ENCODE peak calls at places on chromosome 4, in eight cellular contexts. Q is pancreas, F is right cardiac atrium, P is H1, A is uterus, X is upper lobe of right lung, O is heart right ventricle, N is tibial artery. I is an unnamed sample.

GRCh38 chr4:125705681-125706080 is 390.9 kb downstream of the FAT4 start:
- DNase-seq in Q (no peak), F (no peak), P (no peak), A (no peak), X (no peak), O (no peak), N (no peak), I (no peak)

GRCh38 chr4:88964450-88964849 is 92.5 kb downstream of the FAM13A start:
- DNase-seq in Q (no peak), F (no peak), P (no peak), A (no peak), X (no peak), O (no peak), N (no peak), I (no peak)

GRCh38 chr4:125317526-125317880 is 2.7 kb downstream of the FAT4 start:
- DNase-seq in Q (no peak), F (peak; percentile 73), P (no peak), A (peak; percentile 43), X (no peak), O (peak; percentile 43), N (peak; percentile 48), I (no peak)

GRCh38 chr4:38332699-38333098 is 331.3 kb upstream of the KLF3 start:
- DNase-seq in Q (no peak), F (no peak), P (no peak), A (no peak), X (no peak), O (no peak), N (no peak), I (no peak)

GRCh38 chr4:78694457-78694787 is 81.7 kb upstream of the BMP2K start:
- DNase-seq in Q (no peak), F (no peak), P (no peak), A (no peak), X (no peak), O (no peak), N (no peak), I (no peak)

GRCh38 chr4:3440979-3441500 is 728 bp upstream of the HGFAC start:
- DNase-seq in Q (peak; percentile 67), F (peak; percentile 58), P (no peak), A (no peak), X (no peak), O (peak; percentile 15), N (no peak), I (no peak)

GRCh38 chr4:8649631-8650261 is 57.2 kb downstream of the CPZ start:
- DNase-seq in Q (peak; percentile 32), F (no peak), P (peak; percentile 45), A (peak; percentile 4), X (peak; percentile 54), O (no peak), N (no peak), I (no peak)

GRCh38 chr4:71026086-71026485 is 32.6 kb downstream of the DCK start:
- DNase-seq in Q (no peak), F (no peak), P (no peak), A (no peak), X (no peak), O (no peak), N (no peak), I (no peak)

GRCh38 chr4:17436750-17437090 is 75.2 kb downstream of the QDPR start:
- DNase-seq in Q (peak; percentile 51), F (peak; percentile 45), P (no peak), A (no peak), X (no peak), O (no peak), N (no peak), I (no peak)

GRCh38 chr4:113008726-113009125 is 40.7 kb upstream of the ANK2 start:
- DNase-seq in Q (no peak), F (no peak), P (no peak), A (no peak), X (no peak), O (no peak), N (no peak), I (no peak)

GRCh38 chr4:94434505-94434904 is 17.2 kb upstream of the PDLIM5 start:
- DNase-seq in Q (no peak), F (no peak), P (no peak), A (no peak), X (no peak), O (no peak), N (no peak), I (no peak)

GRCh38 chr4:29581469-29581868 is 1138.7 kb upstream of the PCDH7 start:
- DNase-seq in Q (no peak), F (no peak), P (no peak), A (peak; percentile 31), X (no peak), O (no peak), N (no peak), I (no peak)

GRCh38 chr4:11625206-11625605 is 196.5 kb upstream of the HS3ST1 start:
- DNase-seq in Q (no peak), F (peak; percentile 69), P (no peak), A (no peak), X (no peak), O (peak; percentile 25), N (no peak), I (no peak)

GRCh38 chr4:40731792-40732245 is 17.9 kb upstream of the NSUN7 start:
- DNase-seq in Q (no peak), F (no peak), P (no peak), A (no peak), X (peak; percentile 68), O (peak; percentile 17), N (peak; percentile 54), I (no peak)

GRCh38 chr4:120916937-120917336 is 5.6 kb downstream of the PRDM5 start:
- DNase-seq in Q (no peak), F (no peak), P (no peak), A (no peak), X (no peak), O (no peak), N (no peak), I (no peak)

GRCh38 chr4:120918092-120918491 is 4.4 kb downstream of the PRDM5 start:
- DNase-seq in Q (no peak), F (no peak), P (no peak), A (no peak), X (no peak), O (no peak), N (no peak), I (no peak)

GRCh38 chr4:120918788-120919187 is 3.7 kb downstream of the PRDM5 start:
- DNase-seq in Q (no peak), F (peak; percentile 75), P (no peak), A (peak; percentile 17), X (no peak), O (peak; percentile 40), N (no peak), I (no peak)

GRCh38 chr4:120919358-120919757 is 3.2 kb downstream of the PRDM5 start:
- DNase-seq in Q (no peak), F (no peak), P (no peak), A (no peak), X (no peak), O (no peak), N (no peak), I (no peak)

GRCh38 chr4:120915311-120915710 is 7.2 kb downstream of the PRDM5 start:
- DNase-seq in Q (no peak), F (no peak), P (no peak), A (no peak), X (no peak), O (no peak), N (no peak), I (no peak)
- H3K27ac ChIP-seq in Q (no peak overlapping the region), F (no peak overlapping the region), P (no peak overlapping the region), A (no peak overlapping the region), X (no peak overlapping the region), O (no peak overlapping the region), N (no peak overlapping the region), I (no peak overlapping the region)

GRCh38 chr4:76233534-76233933 is 18.0 kb upstream of the FAM47E start:
- DNase-seq in Q (no peak), F (no peak), P (no peak), A (no peak), X (no peak), O (no peak), N (no peak), I (no peak)

GRCh38 chr4:76234679-76235044 is 16.9 kb upstream of the FAM47E start:
- DNase-seq in Q (no peak), F (no peak), P (no peak), A (no peak), X (no peak), O (no peak), N (no peak), I (no peak)

GRCh38 chr4:76235915-76236314 is 15.6 kb upstream of the FAM47E start:
- DNase-seq in Q (no peak), F (no peak), P (no peak), A (no peak), X (no peak), O (no peak), N (no peak), I (no peak)

GRCh38 chr4:76233967-76234678 is 17.4 kb upstream of the FAM47E start:
- DNase-seq in Q (no peak), F (peak; percentile 73), P (peak; percentile 66), A (no peak), X (peak; percentile 79), O (no peak), N (no peak), I (no peak)

GRCh38 chr4:76235407-76235806 is 16.1 kb upstream of the FAM47E start:
- DNase-seq in Q (no peak), F (no peak), P (no peak), A (no peak), X (no peak), O (no peak), N (no peak), I (no peak)
- H3K27ac ChIP-seq in Q (peak overlapping the region; percentile 68), F (no peak overlapping the region), P (peak overlapping the region; percentile 35), A (no peak overlapping the region), X (peak overlapping the region; percentile 19), O (no peak overlapping the region), N (no peak overlapping the region), I (no peak overlapping the region)

DNA sequence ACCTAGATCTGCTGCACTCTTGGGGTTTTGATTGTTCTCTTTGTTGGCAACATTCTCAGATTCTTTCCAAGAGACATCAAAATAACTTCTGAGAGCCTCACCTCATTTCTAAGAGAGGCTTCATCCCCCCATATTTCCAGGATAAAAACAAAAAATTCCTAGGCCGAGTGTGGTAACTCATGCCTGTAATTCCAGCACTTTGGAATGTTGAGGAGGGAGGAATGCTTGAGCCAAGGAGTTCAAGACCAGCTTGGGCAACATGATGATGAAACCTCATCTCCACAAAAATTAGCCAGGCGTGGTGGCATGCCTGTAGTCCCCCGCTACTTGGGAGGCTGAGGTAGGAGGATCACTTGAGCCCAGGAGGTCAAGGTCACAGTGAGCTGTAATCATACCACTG is 477.0 kb downstream of the INPP4B start:
- DNase-seq in Q (no peak), F (no peak), P (no peak), A (no peak), X (no peak), O (no peak), N (no peak), I (no peak)
- H3K27ac ChIP-seq in Q (no peak overlapping the region), F (no peak overlapping the region), P (no peak overlapping the region), A (no peak overlapping the region), X (no peak overlapping the region), O (no peak overlapping the region), N (no peak overlapping the region), I (no peak overlapping the region)

DNA sequence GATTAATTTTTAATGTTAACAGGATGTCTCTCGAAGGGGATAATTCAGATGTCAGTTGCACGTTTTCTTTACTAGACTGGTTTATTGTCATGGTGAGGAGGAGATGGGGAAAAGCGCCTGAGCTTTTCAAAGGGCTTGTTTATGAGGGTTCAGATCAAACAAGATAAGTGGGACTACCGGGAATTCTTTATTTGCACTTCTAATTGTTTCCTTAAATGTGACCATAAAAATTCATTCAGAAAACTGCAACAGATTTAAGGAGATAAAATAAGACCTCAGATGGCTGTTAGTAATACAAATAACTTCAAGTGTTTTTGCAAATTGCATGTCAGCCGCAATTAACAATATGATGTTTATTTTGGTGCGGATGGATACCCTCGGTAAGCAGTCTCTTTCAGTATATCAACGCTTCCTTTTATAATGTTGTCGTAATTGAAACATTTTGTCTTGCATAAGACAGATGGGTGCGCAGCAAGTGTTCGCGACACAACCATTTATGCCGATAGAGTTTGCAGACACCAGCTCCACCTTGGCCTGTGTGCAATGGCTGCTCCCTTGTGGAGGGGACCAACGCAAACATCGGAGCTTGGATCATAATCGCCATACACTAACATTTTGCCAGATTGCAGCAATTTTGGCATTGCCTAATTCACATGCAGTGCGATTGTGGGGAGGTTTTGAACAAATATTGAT is 151.0 kb downstream of the C4orf33 start:
- DNase-seq in Q (no peak), F (no peak), P (no peak), A (no peak), X (no peak), O (no peak), N (no peak), I (no peak)
- H3K27ac ChIP-seq in Q (no peak overlapping the region), F (no peak overlapping the region), P (no peak overlapping the region), A (no peak overlapping the region), X (no peak overlapping the region), O (no peak overlapping the region), N (no peak overlapping the region), I (no peak overlapping the region)

I was measured in caudate nucleus.